ENCODE peak calls at places on chromosomes 7 and 10, in nine cellular contexts. I is fibroblast of lung, Z is PC-3, K is A673, M is esophagus squamous epithelium, H is testis, P is BE2C, D is HFF-Myc, T is brain microvascular endothelial cell. L is an unnamed sample.

GRCh38 chr7:18829518-18830252 is 287.8 kb downstream of the TWIST1 start:
- DNase-seq in H (no peak), Z (no peak), D (no peak), I (peak; percentile 65), P (no peak), T (peak; percentile 60), K (peak; percentile 84), M (no peak), L (peak; percentile 76)

GRCh38 chr7:159064816-159065130 is 79.9 kb downstream of the VIPR2 start:
- DNase-seq in D (no peak), M (no peak), Z (no peak), T (no peak), K (no peak), P (no peak), I (no peak), H (no peak), L (no peak)

GRCh38 chr10:55550241-55550640 is 749.2 kb upstream of the PCDH15 start:
- DNase-seq in D (no peak), T (no peak), Z (peak; percentile 82), H (no peak), I (peak; percentile 46), M (no peak), P (no peak), K (no peak), L (peak; percentile 21)

GRCh38 chr10:131742371-131743000 is 158.3 kb upstream of the PPP2R2D start:
- DNase-seq in P (no peak), K (no peak), D (no peak), Z (no peak), H (no peak), I (no peak), M (no peak), T (no peak), L (no peak)

GRCh38 chr7:36765605-36766004 is 41.3 kb upstream of the AOAH start:
- DNase-seq in M (no peak), D (no peak), Z (no peak), I (no peak), K (peak; percentile 7), H (peak; percentile 67), T (no peak), P (peak; percentile 27), L (no peak)

GRCh38 chr10:127913368-127913759 is 6.5 kb downstream of the PTPRE start:
- DNase-seq in M (no peak), P (no peak), H (no peak), Z (no peak), T (no peak), K (no peak), I (no peak), D (no peak), L (no peak)

GRCh38 chr10:124992462-124993344 is 50.8 kb downstream of the ZRANB1 start:
- DNase-seq in I (peak; percentile 54), P (peak; percentile 66), T (peak; percentile 72), Z (peak; percentile 68), D (peak; percentile 44), M (no peak), H (peak; percentile 92), K (peak; percentile 77), L (peak; percentile 70)

GRCh38 chr7:84236398-84236797 is 41.8 kb upstream of the SEMA3A start:
- DNase-seq in I (peak; percentile 72), M (no peak), H (no peak), D (no peak), Z (peak; percentile 76), P (no peak), T (no peak), K (no peak), L (peak; percentile 64)

GRCh38 chr10:62620491-62620890 is 184.0 kb upstream of the ADO start:
- DNase-seq in P (no peak), M (no peak), I (no peak), K (no peak), D (no peak), H (no peak), T (no peak), Z (no peak), L (no peak)

GRCh38 chr10:1043532-1043995 is 5.4 kb downstream of the IDI1 start:
- DNase-seq in I (no peak), Z (no peak), P (no peak), M (no peak), T (no peak), H (no peak), K (no peak), D (no peak), L (no peak)

GRCh38 chr10:123997486-123998196 is 95.8 kb downstream of the CHST15 start:
- DNase-seq in D (peak; percentile 36), T (peak; percentile 97), K (no peak), H (no peak), I (peak; percentile 99), Z (peak; percentile 91), M (peak; percentile 26), P (no peak), L (peak; percentile 83)

GRCh38 chr7:115352375-115352774 is 430.5 kb downstream of the MDFIC start:
- DNase-seq in T (peak; percentile 70), Z (peak; percentile 84), H (no peak), I (peak; percentile 57), M (no peak), D (peak; percentile 57), K (peak; percentile 6), P (no peak), L (peak; percentile 67)

GRCh38 chr10:131803863-131804425 is 96.9 kb upstream of the PPP2R2D start:
- DNase-seq in D (no peak), P (no peak), T (no peak), Z (no peak), I (no peak), K (no peak), H (no peak), M (no peak), L (no peak)

GRCh38 chr10:79346388-79347225 is 662 bp upstream of the PPIF start:
- DNase-seq in P (no peak), D (no peak), I (no peak), H (no peak), T (no peak), K (no peak), Z (no peak), M (no peak), L (no peak)

GRCh38 chr10:75593690-75594556 is 162.5 kb downstream of the LRMDA start:
- DNase-seq in D (no peak), Z (no peak), H (no peak), I (no peak), K (no peak), T (no peak), M (no peak), P (peak; percentile 13), L (no peak)

GRCh38 chr10:70925377-70926214 is 37.2 kb upstream of the PCBD1 start:
- DNase-seq in T (no peak), D (no peak), Z (peak; percentile 75), M (no peak), K (peak; percentile 55), H (peak; percentile 60), P (peak; percentile 71), I (peak; percentile 6), L (peak; percentile 22)

GRCh38 chr7:55046582-55047347 is 27.9 kb downstream of the EGFR start:
- DNase-seq in M (no peak), K (no peak), D (no peak), H (no peak), Z (no peak), P (no peak), I (no peak), T (no peak), L (no peak)

GRCh38 chr7:27605689-27606269 is 56.9 kb downstream of the HIBADH start:
- DNase-seq in Z (peak; percentile 75), H (no peak), M (no peak), T (peak; percentile 41), D (peak; percentile 17), I (peak; percentile 39), P (no peak), K (peak; percentile 14), L (peak; percentile 61)

GRCh38 chr7:15889501-15889900 is 203.0 kb upstream of the MEOX2 start:
- DNase-seq in Z (peak; percentile 31), D (peak; percentile 9), T (peak; percentile 5), P (peak; percentile 20), K (peak; percentile 48), H (peak; percentile 47), I (no peak), M (no peak), L (peak; percentile 20)
- TF ChIP-seq CTCF in Z (peak; percentile 43), D (peak; percentile 40), T (peak; percentile 48), P (peak; percentile 46), K (peak; percentile 53), H (no peak), I (peak; percentile 26), M (no peak), L (peak; percentile 27)

GRCh38 chr7:45917658-45918057 is 3.4 kb downstream of the IGFBP3 start:
- DNase-seq in Z (peak; percentile 81), D (peak; percentile 33), M (no peak), P (peak; percentile 84), K (peak; percentile 78), H (peak; percentile 87), I (peak; percentile 66), T (peak; percentile 65), L (peak; percentile 75)
- H3K4me3 ChIP-seq in Z (peak overlapping the region; percentile 80), D (no peak overlapping the region), M (no peak overlapping the region), P (no peak overlapping the region), K (no peak overlapping the region), H (no peak overlapping the region), I (no peak overlapping the region), T (no peak overlapping the region), L (no peak overlapping the region)

GRCh38 chr7:20778063-20778721 is 8.5 kb downstream of the SP8 start:
- DNase-seq in H (peak; percentile 56), P (peak; percentile 61), D (no peak), I (no peak), T (no peak), Z (peak; percentile 49), M (no peak), K (peak; percentile 56), L (peak; percentile 35)
- TF ChIP-seq CTCF in H (peak; percentile 39), P (peak; percentile 55), D (peak; percentile 33), I (peak; percentile 49), T (peak; percentile 58), Z (peak; percentile 69), M (peak; percentile 73), K (peak; percentile 69), L (peak; percentile 30)

GRCh38 chr10:103739039-103739764 is 116.2 kb downstream of the SH3PXD2A start:
- DNase-seq in H (peak; percentile 45), Z (peak; percentile 84), K (no peak), P (no peak), I (peak; percentile 96), M (no peak), D (peak; percentile 73), T (peak; percentile 85), L (peak; percentile 88)

GRCh38 chr10:103745264-103746247 is 109.8 kb downstream of the SH3PXD2A start:
- DNase-seq in K (peak; percentile 46), I (peak; percentile 54), T (no peak), D (no peak), Z (peak; percentile 91), M (no peak), P (no peak), H (no peak), L (no peak)

GRCh38 chr10:103746598-103746997 is 108.8 kb downstream of the SH3PXD2A start:
- DNase-seq in P (no peak), D (no peak), I (no peak), Z (no peak), K (no peak), H (no peak), T (no peak), M (no peak), L (no peak)

GRCh38 chr10:103740683-103741082 is 114.7 kb downstream of the SH3PXD2A start:
- DNase-seq in D (no peak), K (peak; percentile 39), M (no peak), T (no peak), I (no peak), Z (no peak), P (no peak), H (no peak), L (no peak)

GRCh38 chr10:103742779-103743178 is 112.6 kb downstream of the SH3PXD2A start:
- DNase-seq in M (no peak), K (no peak), Z (no peak), T (no peak), H (peak; percentile 31), P (no peak), D (no peak), I (no peak), L (peak; percentile 25)
- H3K4me3 ChIP-seq in M (no peak overlapping the region), K (no peak overlapping the region), Z (no peak overlapping the region), T (no peak overlapping the region), H (no peak overlapping the region), P (no peak overlapping the region), D (no peak overlapping the region), I (no peak overlapping the region), L (no peak overlapping the region)

L was measured in fibroblast of pulmonary artery.